ENCODE peak calls at places on chromosomes 1 and 21, in four cellular contexts. X, L, H and C are unnamed samples.

GRCh38 chr1:6612641-6613360 is 730 bp upstream of the PHF13 start:
- DNase-seq in X (no peak), L (peak; percentile 65), H (peak; percentile 61), C (no peak)

GRCh38 chr1:233884461-233885151 is 19.9 kb upstream of the SLC35F3 start:
- DNase-seq in X (no peak), L (no peak), H (no peak), C (no peak)

GRCh38 chr1:93573940-93574469 is 107.6 kb downstream of the BCAR3 start:
- DNase-seq in X (no peak), L (no peak), H (no peak), C (no peak)

GRCh38 chr1:64948905-64949833 is 17.2 kb downstream of the JAK1 start:
- DNase-seq in X (no peak), L (no peak), H (no peak), C (no peak)

GRCh38 chr1:14765773-14766172 is 167.3 kb downstream of the KAZN start:
- DNase-seq in X (no peak), L (no peak), H (no peak), C (no peak)

GRCh38 chr1:187313115-187313514 is 484.4 kb downstream of the PLA2G4A start:
- DNase-seq in X (no peak), L (no peak), H (no peak), C (no peak)

GRCh38 chr1:156598125-156598524 is 3.2 kb downstream of the GPATCH4 start:
- DNase-seq in X (no peak), L (no peak), H (no peak), C (no peak)

GRCh38 chr1:212234431-212235298 is 50.5 kb upstream of the PPP2R5A start:
- DNase-seq in X (no peak), L (peak; percentile 30), H (peak; percentile 26), C (no peak)

GRCh38 chr21:36661511-36662309 is 37.2 kb upstream of the SIM2 start:
- DNase-seq in X (no peak), L (no peak), H (peak; percentile 18), C (no peak)

GRCh38 chr1:40435876-40436275 is 14.4 kb upstream of the ZFP69B start:
- DNase-seq in X (no peak), L (no peak), H (no peak), C (no peak)

GRCh38 chr1:23394176-23394575 is 24.5 kb upstream of the ZNF436 start:
- DNase-seq in X (no peak), L (no peak), H (no peak), C (no peak)

GRCh38 chr1:228744918-228745317 is 9.6 kb downstream of the RHOU start:
- DNase-seq in X (no peak), L (no peak), H (no peak), C (no peak)

GRCh38 chr1:9439074-9439761 is 100.0 kb upstream of the SLC25A33 start:
- DNase-seq in X (no peak), L (no peak), H (peak; percentile 56), C (no peak)

GRCh38 chr1:230312676-230313075 is 113.5 kb downstream of the PGBD5 start:
- DNase-seq in X (no peak), L (no peak), H (no peak), C (no peak)

GRCh38 chr1:10430216-10431064 is at the start of gene CENPS:
- DNase-seq in X (peak; percentile 87), L (peak; percentile 64), H (peak; percentile 95), C (peak; percentile 89)

GRCh38 chr1:93662481-93663190 is 19.0 kb downstream of the BCAR3 start:
- DNase-seq in X (no peak), L (no peak), H (no peak), C (no peak)

GRCh38 chr1:114554577-114554976 is 26.8 kb downstream of the BCAS2 start:
- DNase-seq in X (no peak), L (no peak), H (no peak), C (no peak)

DNA sequence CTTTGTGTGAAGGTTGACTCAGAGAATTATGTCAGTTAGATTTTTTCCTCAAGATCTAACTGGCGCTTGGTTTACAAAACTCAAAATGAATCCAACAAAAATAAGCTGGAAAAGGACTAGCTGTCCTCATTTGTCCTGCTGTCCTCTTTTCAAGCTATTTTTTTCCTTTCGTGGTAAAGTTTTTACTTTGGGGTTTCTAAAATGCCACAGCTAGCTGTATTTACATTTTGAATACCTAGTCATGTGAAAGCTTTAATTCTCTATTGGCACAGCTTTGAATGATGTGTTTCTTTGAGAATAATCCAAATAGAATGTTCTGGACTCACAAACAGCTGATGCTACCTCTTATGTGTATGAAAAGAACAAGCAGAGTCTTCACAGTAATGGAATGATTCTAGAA is 673.6 kb upstream of the NR5A2 start:
- DNase-seq in X (no peak), L (no peak), H (no peak), C (no peak)
- H3K4me3 ChIP-seq in X (no peak overlapping the region), L (no peak overlapping the region), H (no peak overlapping the region), C (no peak overlapping the region)

DNA sequence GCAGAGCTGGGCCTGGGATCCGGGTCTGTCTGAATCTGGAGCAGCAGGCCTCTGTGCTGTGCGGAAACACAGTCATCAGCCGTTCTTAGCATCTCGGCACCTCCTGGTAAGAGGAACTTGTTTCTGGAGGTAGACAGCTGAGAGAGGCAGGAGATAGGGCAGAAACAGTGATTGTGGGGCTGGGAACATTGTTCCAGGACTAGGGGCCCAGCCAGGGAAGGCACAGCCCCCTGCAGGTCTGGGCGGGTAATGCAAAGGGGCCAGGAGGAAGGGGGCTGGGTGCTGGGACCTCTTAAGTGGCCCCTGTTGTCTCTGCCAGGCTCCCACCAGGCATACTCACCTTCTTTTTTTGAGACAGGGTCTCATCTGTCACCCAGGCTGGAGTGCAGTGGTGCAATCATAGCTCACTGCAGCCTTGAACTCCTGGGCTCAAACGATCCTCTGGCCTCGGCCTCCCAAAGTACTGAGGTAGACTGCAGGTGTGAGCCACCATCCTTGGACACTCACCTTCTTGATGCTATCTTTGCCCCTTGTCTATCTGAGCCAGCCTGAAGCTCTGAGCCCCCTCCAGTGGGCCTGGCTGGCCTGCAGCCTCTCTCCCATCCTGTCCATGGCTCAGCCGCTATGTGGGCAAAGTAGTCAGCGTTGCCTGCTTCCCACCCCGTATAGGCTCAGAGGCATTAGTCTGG is 134.3 kb upstream of the ZBTB40 start:
- DNase-seq in X (peak; percentile 29), L (no peak), H (no peak), C (no peak)
- TF ChIP-seq CTCF in X (peak; percentile 69), L (no peak), H (no peak), C (no peak)

DNA sequence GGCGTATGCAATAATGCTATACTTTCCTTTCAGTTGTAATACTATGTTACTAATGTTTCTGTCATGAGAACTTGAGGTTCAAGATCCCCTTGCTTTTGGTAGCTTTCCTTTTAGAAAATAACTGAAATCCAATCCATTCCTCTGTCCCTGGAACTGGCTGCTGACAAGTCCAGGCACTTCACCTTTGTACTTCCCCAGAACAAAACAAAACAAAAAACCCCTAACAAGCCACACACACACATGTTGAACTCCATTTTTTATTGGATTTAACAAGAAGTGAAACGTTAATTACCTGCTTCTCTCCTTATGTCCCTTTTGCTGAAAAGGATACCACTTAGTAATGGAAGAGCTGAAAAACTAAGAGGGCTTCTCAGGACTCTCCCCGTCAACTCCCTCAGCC is 26.1 kb upstream of the SDC3 start:
- DNase-seq in X (no peak), L (no peak), H (no peak), C (no peak)
- H3K27ac ChIP-seq in X (no peak overlapping the region), L (peak overlapping the region; percentile 74), H (peak overlapping the region; percentile 6), C (no peak overlapping the region)

GRCh38 chr1:27364696-27365371 is 1.9 kb downstream of the MAP3K6 start:
- DNase-seq in X (no peak), L (no peak), H (no peak), C (peak; percentile 74)
- H3K4me3 ChIP-seq in X (no peak overlapping the region), L (peak overlapping the region; percentile 84), H (peak overlapping the region; percentile 72), C (peak overlapping the region; percentile 90)

GRCh38 chr1:245822997-245823396 is 668.2 kb downstream of the KIF26B start:
- DNase-seq in X (no peak), L (no peak), H (no peak), C (no peak)

GRCh38 chr1:245827306-245827705 is 672.5 kb downstream of the KIF26B start:
- DNase-seq in X (no peak), L (no peak), H (no peak), C (no peak)

GRCh38 chr1:245829194-245829593 is 674.4 kb downstream of the KIF26B start:
- DNase-seq in X (no peak), L (no peak), H (no peak), C (no peak)

GRCh38 chr1:245823408-245824147 is 668.8 kb downstream of the KIF26B start:
- DNase-seq in X (no peak), L (no peak), H (no peak), C (no peak)

GRCh38 chr1:245825128-245825901 is 670.5 kb downstream of the KIF26B start:
- DNase-seq in X (no peak), L (no peak), H (no peak), C (no peak)
- TF ChIP-seq CTCF in X (peak; percentile 18), L (no peak), H (no peak), C (no peak)

GRCh38 chr1:1562556-1563195 is 12.0 kb downstream of the SSU72 start:
- DNase-seq in X (no peak), L (no peak), H (no peak), C (no peak)

GRCh38 chr1:1563688-1564087 is 11.0 kb downstream of the SSU72 start:
- DNase-seq in X (no peak), L (no peak), H (no peak), C (no peak)

GRCh38 chr1:1561801-1562470 is 12.7 kb downstream of the SSU72 start:
- DNase-seq in X (no peak), L (no peak), H (no peak), C (no peak)

GRCh38 chr1:1565340-1565739 is 9.3 kb downstream of the SSU72 start:
- DNase-seq in X (no peak), L (no peak), H (no peak), C (no peak)

GRCh38 chr1:1564278-1564677 is 10.4 kb downstream of the SSU72 start:
- DNase-seq in X (no peak), L (no peak), H (no peak), C (no peak)
- H3K27ac ChIP-seq in X (no peak overlapping the region), L (no peak overlapping the region), H (no peak overlapping the region), C (no peak overlapping the region)

GRCh38 chr1:109394591-109395281 is 3.0 kb downstream of the SORT1 start:
- DNase-seq in X (no peak), L (no peak), H (no peak), C (no peak)

GRCh38 chr1:109396513-109396839 is 1.2 kb downstream of the SORT1 start:
- DNase-seq in X (no peak), L (no peak), H (no peak), C (no peak)

GRCh38 chr1:109397451-109398342 is at the start of gene SORT1:
- DNase-seq in X (peak; percentile 95), L (peak; percentile 83), H (peak; percentile 85), C (peak; percentile 94)

GRCh38 chr1:109396971-109397370 is 747 bp downstream of the SORT1 start:
- DNase-seq in X (no peak), L (no peak), H (no peak), C (no peak)

GRCh38 chr1:109395602-109396512 is 1.9 kb downstream of the SORT1 start:
- DNase-seq in X (no peak), L (no peak), H (no peak), C (no peak)
- H3K4me3 ChIP-seq in X (peak overlapping the region; percentile 33), L (peak overlapping the region; percentile 54), H (peak overlapping the region; percentile 72), C (peak overlapping the region; percentile 83)

DNA sequence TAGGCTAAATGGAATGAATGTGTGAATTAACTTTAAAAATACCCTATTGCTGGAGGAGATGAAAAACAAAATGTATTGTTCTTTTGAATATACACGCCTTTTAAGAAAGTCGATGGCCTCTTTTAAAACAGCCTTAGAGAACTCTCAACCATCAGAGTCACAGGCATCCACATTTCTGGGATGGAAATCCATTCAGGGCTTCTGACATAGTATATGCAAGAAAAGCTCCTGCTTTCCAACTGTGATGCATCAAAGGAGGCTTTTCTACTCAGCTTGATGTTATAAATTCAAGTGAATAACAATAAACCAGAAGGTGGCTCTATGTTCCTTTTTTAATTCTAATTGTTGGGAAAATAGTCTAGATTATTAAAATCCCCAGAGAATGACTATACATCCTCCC is 398.8 kb upstream of the CXADR start:
- DNase-seq in X (no peak), L (no peak), H (no peak), C (no peak)
- TF ChIP-seq CTCF in X (no peak), L (no peak), H (no peak), C (no peak)